ENCODE peak calls at places on chromosome 20, in five cellular contexts. One of them, this sample, is unnamed.
A peak's percentile ranks its signal among the peaks of the same experiment; 100 is the strongest.

GRCh38 chr20:41261790-41262717 is 55.5 kb downstream of the ZHX3 start:
- DNase-seq in COR-L47: no peak
- DNase-seq in activated CD4-positive, alpha-beta T cell treated with anti-CD3 and anti-CD28 coated beads, Interleukin-2, amount 50 U/mL, for 48 hours: no peak
- DNase-seq in head of caudate nucleus: no peak
- DNase-seq in left ventricle myocardium inferior: no peak
- DNase-seq in this sample: peak; percentile 45

GRCh38 chr20:37072293-37073196 is 23.3 kb downstream of the RBL1 start:
- DNase-seq in COR-L47: no peak
- DNase-seq in activated CD4-positive, alpha-beta T cell treated with anti-CD3 and anti-CD28 coated beads, Interleukin-2, amount 50 U/mL, for 48 hours: no peak
- DNase-seq in head of caudate nucleus: no peak
- DNase-seq in left ventricle myocardium inferior: no peak
- DNase-seq in this sample: no peak

GRCh38 chr20:56442381-56443365 is 25.8 kb upstream of the RTF2 start:
- DNase-seq in COR-L47: no peak
- DNase-seq in activated CD4-positive, alpha-beta T cell treated with anti-CD3 and anti-CD28 coated beads, Interleukin-2, amount 50 U/mL, for 48 hours: no peak
- DNase-seq in head of caudate nucleus: no peak
- DNase-seq in left ventricle myocardium inferior: no peak
- DNase-seq in this sample: no peak

GRCh38 chr20:10603971-10604864 is 69.6 kb downstream of the JAG1 start:
- DNase-seq in COR-L47: no peak
- DNase-seq in activated CD4-positive, alpha-beta T cell treated with anti-CD3 and anti-CD28 coated beads, Interleukin-2, amount 50 U/mL, for 48 hours: no peak
- DNase-seq in head of caudate nucleus: peak; percentile 35
- DNase-seq in left ventricle myocardium inferior: peak; percentile 31
- DNase-seq in this sample: peak; percentile 94

GRCh38 chr20:32909451-32909850 is 50.7 kb downstream of the EFCAB8 start:
- DNase-seq in COR-L47: no peak
- DNase-seq in activated CD4-positive, alpha-beta T cell treated with anti-CD3 and anti-CD28 coated beads, Interleukin-2, amount 50 U/mL, for 48 hours: no peak
- DNase-seq in head of caudate nucleus: no peak
- DNase-seq in left ventricle myocardium inferior: no peak
- DNase-seq in this sample: no peak

GRCh38 chr20:14193443-14193842 is 144.0 kb downstream of the FLRT3 start:
- DNase-seq in COR-L47: no peak
- DNase-seq in activated CD4-positive, alpha-beta T cell treated with anti-CD3 and anti-CD28 coated beads, Interleukin-2, amount 50 U/mL, for 48 hours: no peak
- DNase-seq in head of caudate nucleus: no peak
- DNase-seq in left ventricle myocardium inferior: no peak
- DNase-seq in this sample: no peak

GRCh38 chr20:35225319-35226125 is 968 bp upstream of the MMP24 start:
- DNase-seq in COR-L47: no peak
- DNase-seq in activated CD4-positive, alpha-beta T cell treated with anti-CD3 and anti-CD28 coated beads, Interleukin-2, amount 50 U/mL, for 48 hours: no peak
- DNase-seq in head of caudate nucleus: no peak
- DNase-seq in left ventricle myocardium inferior: no peak
- DNase-seq in this sample: no peak

GRCh38 chr20:4108495-4109306 is 93.3 kb upstream of the RNF24 start:
- DNase-seq in COR-L47: peak; percentile 71
- DNase-seq in activated CD4-positive, alpha-beta T cell treated with anti-CD3 and anti-CD28 coated beads, Interleukin-2, amount 50 U/mL, for 48 hours: peak; percentile 61
- DNase-seq in head of caudate nucleus: peak; percentile 80
- DNase-seq in left ventricle myocardium inferior: peak; percentile 48
- DNase-seq in this sample: peak; percentile 88

GRCh38 chr20:17466641-17467040 is 64.5 kb downstream of the BFSP1 start:
- DNase-seq in COR-L47: no peak
- DNase-seq in activated CD4-positive, alpha-beta T cell treated with anti-CD3 and anti-CD28 coated beads, Interleukin-2, amount 50 U/mL, for 48 hours: no peak
- DNase-seq in head of caudate nucleus: no peak
- DNase-seq in left ventricle myocardium inferior: no peak
- DNase-seq in this sample: no peak

GRCh38 chr20:63318391-63319163 is 25.6 kb downstream of the COL20A1 start:
- DNase-seq in COR-L47: no peak
- DNase-seq in activated CD4-positive, alpha-beta T cell treated with anti-CD3 and anti-CD28 coated beads, Interleukin-2, amount 50 U/mL, for 48 hours: no peak
- DNase-seq in head of caudate nucleus: no peak
- DNase-seq in left ventricle myocardium inferior: no peak
- DNase-seq in this sample: no peak

GRCh38 chr20:41654884-41655283 is 36.7 kb upstream of the CHD6 start:
- DNase-seq in COR-L47: no peak
- DNase-seq in activated CD4-positive, alpha-beta T cell treated with anti-CD3 and anti-CD28 coated beads, Interleukin-2, amount 50 U/mL, for 48 hours: no peak
- DNase-seq in head of caudate nucleus: no peak
- DNase-seq in left ventricle myocardium inferior: no peak
- DNase-seq in this sample: peak; percentile 25

GRCh38 chr20:25223179-25223661 is 24.7 kb upstream of the PYGB start:
- DNase-seq in COR-L47: no peak
- DNase-seq in activated CD4-positive, alpha-beta T cell treated with anti-CD3 and anti-CD28 coated beads, Interleukin-2, amount 50 U/mL, for 48 hours: peak; percentile 56
- DNase-seq in head of caudate nucleus: no peak
- DNase-seq in left ventricle myocardium inferior: no peak
- DNase-seq in this sample: peak; percentile 97

GRCh38 chr20:38665094-38665493 is 59.2 kb upstream of the SLC32A1 start:
- DNase-seq in COR-L47: no peak
- DNase-seq in activated CD4-positive, alpha-beta T cell treated with anti-CD3 and anti-CD28 coated beads, Interleukin-2, amount 50 U/mL, for 48 hours: no peak
- DNase-seq in head of caudate nucleus: no peak
- DNase-seq in left ventricle myocardium inferior: no peak
- DNase-seq in this sample: no peak

GRCh38 chr20:51458751-51459439 is 83.6 kb downstream of the NFATC2 start:
- DNase-seq in COR-L47: no peak
- DNase-seq in activated CD4-positive, alpha-beta T cell treated with anti-CD3 and anti-CD28 coated beads, Interleukin-2, amount 50 U/mL, for 48 hours: no peak
- DNase-seq in head of caudate nucleus: no peak
- DNase-seq in left ventricle myocardium inferior: no peak
- DNase-seq in this sample: no peak

GRCh38 chr20:49543858-49544437 is 24.0 kb downstream of the PTGIS start:
- DNase-seq in COR-L47: no peak
- DNase-seq in activated CD4-positive, alpha-beta T cell treated with anti-CD3 and anti-CD28 coated beads, Interleukin-2, amount 50 U/mL, for 48 hours: no peak
- DNase-seq in head of caudate nucleus: no peak
- DNase-seq in left ventricle myocardium inferior: no peak
- DNase-seq in this sample: no peak

GRCh38 chr20:47781631-47782030 is 3.6 kb downstream of the SULF2 start:
- DNase-seq in COR-L47: no peak
- DNase-seq in activated CD4-positive, alpha-beta T cell treated with anti-CD3 and anti-CD28 coated beads, Interleukin-2, amount 50 U/mL, for 48 hours: no peak
- DNase-seq in head of caudate nucleus: peak; percentile 18
- DNase-seq in left ventricle myocardium inferior: no peak
- DNase-seq in this sample: no peak

GRCh38 chr20:21936261-21936660 is 230.8 kb downstream of the PAX1 start:
- DNase-seq in COR-L47: no peak
- DNase-seq in activated CD4-positive, alpha-beta T cell treated with anti-CD3 and anti-CD28 coated beads, Interleukin-2, amount 50 U/mL, for 48 hours: no peak
- DNase-seq in head of caudate nucleus: no peak
- DNase-seq in left ventricle myocardium inferior: no peak
- DNase-seq in this sample: no peak

GRCh38 chr20:17749979-17750721 is 50.4 kb downstream of the BANF2 start:
- DNase-seq in COR-L47: no peak
- DNase-seq in activated CD4-positive, alpha-beta T cell treated with anti-CD3 and anti-CD28 coated beads, Interleukin-2, amount 50 U/mL, for 48 hours: no peak
- DNase-seq in head of caudate nucleus: no peak
- DNase-seq in left ventricle myocardium inferior: peak; percentile 73
- DNase-seq in this sample: no peak

GRCh38 chr20:25508083-25508770 is 77.1 kb downstream of the NINL start:
- DNase-seq in COR-L47: no peak
- DNase-seq in activated CD4-positive, alpha-beta T cell treated with anti-CD3 and anti-CD28 coated beads, Interleukin-2, amount 50 U/mL, for 48 hours: no peak
- DNase-seq in head of caudate nucleus: no peak
- DNase-seq in left ventricle myocardium inferior: no peak
- DNase-seq in this sample: peak; percentile 87

GRCh38 chr20:58693226-58694006 is 816 bp downstream of the NPEPL1 start:
- DNase-seq in COR-L47: no peak
- DNase-seq in activated CD4-positive, alpha-beta T cell treated with anti-CD3 and anti-CD28 coated beads, Interleukin-2, amount 50 U/mL, for 48 hours: peak; percentile 27
- DNase-seq in head of caudate nucleus: no peak
- DNase-seq in left ventricle myocardium inferior: peak; percentile 35
- DNase-seq in this sample: peak; percentile 9

GRCh38 chr20:25145131-25145530 is 50.4 kb upstream of the ENTPD6 start:
- DNase-seq in COR-L47: no peak
- DNase-seq in activated CD4-positive, alpha-beta T cell treated with anti-CD3 and anti-CD28 coated beads, Interleukin-2, amount 50 U/mL, for 48 hours: no peak
- DNase-seq in head of caudate nucleus: no peak
- DNase-seq in left ventricle myocardium inferior: peak; percentile 18
- DNase-seq in this sample: no peak

GRCh38 chr20:50504231-50504823 is 5.9 kb upstream of the PTPN1 start:
- DNase-seq in COR-L47: no peak
- DNase-seq in activated CD4-positive, alpha-beta T cell treated with anti-CD3 and anti-CD28 coated beads, Interleukin-2, amount 50 U/mL, for 48 hours: no peak
- DNase-seq in head of caudate nucleus: no peak
- DNase-seq in left ventricle myocardium inferior: no peak
- DNase-seq in this sample: no peak

GRCh38 chr20:13299401-13299800 is 78.3 kb downstream of the ISM1 start:
- DNase-seq in COR-L47: no peak
- DNase-seq in activated CD4-positive, alpha-beta T cell treated with anti-CD3 and anti-CD28 coated beads, Interleukin-2, amount 50 U/mL, for 48 hours: no peak
- DNase-seq in head of caudate nucleus: no peak
- DNase-seq in left ventricle myocardium inferior: no peak
- DNase-seq in this sample: no peak

GRCh38 chr20:16926626-16927025 is 178.5 kb downstream of the OTOR start:
- DNase-seq in COR-L47: no peak
- DNase-seq in activated CD4-positive, alpha-beta T cell treated with anti-CD3 and anti-CD28 coated beads, Interleukin-2, amount 50 U/mL, for 48 hours: no peak
- DNase-seq in head of caudate nucleus: no peak
- DNase-seq in left ventricle myocardium inferior: no peak
- DNase-seq in this sample: no peak

GRCh38 chr20:61922936-61923335 is 142.7 kb downstream of the TAF4 start:
- DNase-seq in COR-L47: no peak
- DNase-seq in activated CD4-positive, alpha-beta T cell treated with anti-CD3 and anti-CD28 coated beads, Interleukin-2, amount 50 U/mL, for 48 hours: no peak
- DNase-seq in head of caudate nucleus: no peak
- DNase-seq in left ventricle myocardium inferior: no peak
- DNase-seq in this sample: no peak

GRCh38 chr20:23270427-23270911 is 80.1 kb upstream of the NXT1 start:
- DNase-seq in COR-L47: no peak
- DNase-seq in activated CD4-positive, alpha-beta T cell treated with anti-CD3 and anti-CD28 coated beads, Interleukin-2, amount 50 U/mL, for 48 hours: no peak
- DNase-seq in head of caudate nucleus: no peak
- DNase-seq in left ventricle myocardium inferior: no peak
- DNase-seq in this sample: no peak

GRCh38 chr20:50029697-50030428 is 47.1 kb downstream of the SNAI1 start:
- DNase-seq in COR-L47: no peak
- DNase-seq in activated CD4-positive, alpha-beta T cell treated with anti-CD3 and anti-CD28 coated beads, Interleukin-2, amount 50 U/mL, for 48 hours: no peak
- DNase-seq in head of caudate nucleus: no peak
- DNase-seq in left ventricle myocardium inferior: no peak
- DNase-seq in this sample: peak; percentile 92

GRCh38 chr20:23459431-23460112 is 6.9 kb upstream of the CST11 start:
- DNase-seq in COR-L47: no peak
- DNase-seq in activated CD4-positive, alpha-beta T cell treated with anti-CD3 and anti-CD28 coated beads, Interleukin-2, amount 50 U/mL, for 48 hours: no peak
- DNase-seq in head of caudate nucleus: no peak
- DNase-seq in left ventricle myocardium inferior: no peak
- DNase-seq in this sample: peak; percentile 18

GRCh38 chr20:34211591-34211990 is 29.6 kb upstream of the ASIP start:
- DNase-seq in COR-L47: no peak
- DNase-seq in activated CD4-positive, alpha-beta T cell treated with anti-CD3 and anti-CD28 coated beads, Interleukin-2, amount 50 U/mL, for 48 hours: no peak
- DNase-seq in head of caudate nucleus: no peak
- DNase-seq in left ventricle myocardium inferior: no peak
- DNase-seq in this sample: no peak

GRCh38 chr20:4946585-4947378 is 54.5 kb downstream of the SLC23A2 start:
- DNase-seq in COR-L47: no peak
- DNase-seq in activated CD4-positive, alpha-beta T cell treated with anti-CD3 and anti-CD28 coated beads, Interleukin-2, amount 50 U/mL, for 48 hours: no peak
- DNase-seq in head of caudate nucleus: no peak
- DNase-seq in left ventricle myocardium inferior: no peak
- DNase-seq in this sample: no peak

GRCh38 chr20:24331939-24332338 is 137.5 kb upstream of the SYNDIG1 start:
- DNase-seq in COR-L47: no peak
- DNase-seq in activated CD4-positive, alpha-beta T cell treated with anti-CD3 and anti-CD28 coated beads, Interleukin-2, amount 50 U/mL, for 48 hours: no peak
- DNase-seq in head of caudate nucleus: no peak
- DNase-seq in left ventricle myocardium inferior: no peak
- DNase-seq in this sample: no peak

GRCh38 chr20:12241065-12241464 is 323.4 kb downstream of the BTBD3 start:
- DNase-seq in COR-L47: peak; percentile 2
- DNase-seq in activated CD4-positive, alpha-beta T cell treated with anti-CD3 and anti-CD28 coated beads, Interleukin-2, amount 50 U/mL, for 48 hours: no peak
- DNase-seq in head of caudate nucleus: no peak
- DNase-seq in left ventricle myocardium inferior: no peak
- DNase-seq in this sample: no peak

GRCh38 chr20:63842258-63842657 is 11.2 kb upstream of the ZBTB46 start:
- DNase-seq in COR-L47: no peak
- DNase-seq in activated CD4-positive, alpha-beta T cell treated with anti-CD3 and anti-CD28 coated beads, Interleukin-2, amount 50 U/mL, for 48 hours: no peak
- DNase-seq in head of caudate nucleus: no peak
- DNase-seq in left ventricle myocardium inferior: no peak
- DNase-seq in this sample: no peak

GRCh38 chr20:22499475-22500174 is 84.7 kb downstream of the FOXA2 start:
- DNase-seq in COR-L47: peak; percentile 96
- DNase-seq in activated CD4-positive, alpha-beta T cell treated with anti-CD3 and anti-CD28 coated beads, Interleukin-2, amount 50 U/mL, for 48 hours: no peak
- DNase-seq in head of caudate nucleus: no peak
- DNase-seq in left ventricle myocardium inferior: no peak
- DNase-seq in this sample: no peak

GRCh38 chr20:53530440-53530839 is 63.2 kb downstream of the ZNF217 start:
- DNase-seq in COR-L47: no peak
- DNase-seq in activated CD4-positive, alpha-beta T cell treated with anti-CD3 and anti-CD28 coated beads, Interleukin-2, amount 50 U/mL, for 48 hours: no peak
- DNase-seq in head of caudate nucleus: no peak
- DNase-seq in left ventricle myocardium inferior: no peak
- DNase-seq in this sample: no peak

GRCh38 chr20:7980332-7981046 is 39.1 kb downstream of the TMX4 start:
- DNase-seq in COR-L47: no peak
- DNase-seq in activated CD4-positive, alpha-beta T cell treated with anti-CD3 and anti-CD28 coated beads, Interleukin-2, amount 50 U/mL, for 48 hours: peak; percentile 2
- DNase-seq in head of caudate nucleus: peak; percentile 34
- DNase-seq in left ventricle myocardium inferior: no peak
- DNase-seq in this sample: peak; percentile 41